ENCODE peak calls at places on chromosomes 5 and 9, in five cellular contexts. D, F, N, T and J are unnamed samples.

GRCh38 chr5:149895416-149896345 is 48.9 kb downstream of the PDE6A start:
- DNase-seq in D (no peak), F (no peak), N (no peak), T (no peak), J (peak)

GRCh38 chr9:68894502-68894901 is 119.4 kb downstream of the PRKACG start:
- DNase-seq in D (no peak), F (no peak), N (no peak), T (no peak), J (no peak)

GRCh38 chr5:134083517-134083916 is 31.0 kb upstream of the TCF7 start:
- DNase-seq in D (no peak), F (no peak), N (no peak), T (no peak), J (peak)

GRCh38 chr5:37886207-37886905 is 46.5 kb upstream of the GDNF start:
- DNase-seq in D (no peak), F (peak), N (no peak), T (no peak), J (no peak)

GRCh38 chr9:89658401-89658800 is 53.6 kb downstream of the GADD45G start:
- DNase-seq in D (no peak), F (no peak), N (no peak), T (no peak), J (no peak)

GRCh38 chr9:105063665-105064247 is 135.8 kb upstream of the ABCA1 start:
- DNase-seq in D (no peak), F (peak), N (no peak), T (no peak), J (peak)

GRCh38 chr9:71767421-71768321 is 642 bp downstream of the CEMIP2 start:
- DNase-seq in D (peak), F (peak), N (no peak), T (peak), J (no peak)

GRCh38 chr5:41763096-41763495 is 107.1 kb downstream of the OXCT1 start:
- DNase-seq in D (no peak), F (no peak), N (no peak), T (no peak), J (peak)

GRCh38 chr9:14238044-14238443 is 75.9 kb downstream of the NFIB start:
- DNase-seq in D (no peak), F (no peak), N (no peak), T (no peak), J (no peak)

GRCh38 chr9:3464033-3464638 is 61.7 kb downstream of the RFX3 start:
- DNase-seq in D (no peak), F (no peak), N (no peak), T (no peak), J (no peak)

GRCh38 chr9:114836769-114837168 is 30.9 kb upstream of the TNFSF15 start:
- DNase-seq in D (no peak), F (no peak), N (no peak), T (no peak), J (no peak)

GRCh38 chr5:23302438-23302837 is 205.0 kb upstream of the PRDM9 start:
- DNase-seq in D (no peak), F (no peak), N (no peak), T (no peak), J (no peak)

GRCh38 chr5:159135896-159136531 is 36.3 kb upstream of the EBF1 start:
- DNase-seq in D (no peak), F (no peak), N (no peak), T (no peak), J (peak)

GRCh38 chr5:89560724-89561123 is 677.7 kb upstream of the MEF2C start:
- DNase-seq in D (no peak), F (no peak), N (no peak), T (no peak), J (peak)

GRCh38 chr9:109811876-109812275 is 31.9 kb downstream of the PALM2AKAP2 start:
- DNase-seq in D (no peak), F (no peak), N (no peak), T (no peak), J (no peak)

GRCh38 chr5:5616247-5616895 is 193.9 kb downstream of the ICE1 start:
- DNase-seq in D (no peak), F (no peak), N (no peak), T (no peak), J (no peak)

GRCh38 chr5:77952811-77953210 is 176.7 kb upstream of the TBCA start:
- DNase-seq in D (no peak), F (no peak), N (no peak), T (no peak), J (peak)

GRCh38 chr5:180873628-180874520 is 12.8 kb upstream of the ZFP62 start:
- DNase-seq in D (no peak), F (peak), N (peak), T (no peak), J (peak)

GRCh38 chr9:133706651-133707050 is 31.5 kb downstream of the SARDH start:
- DNase-seq in D (peak), F (no peak), N (no peak), T (no peak), J (no peak)

GRCh38 chr5:158414780-158415179 is 555.8 kb upstream of the CLINT1 start:
- DNase-seq in D (no peak), F (no peak), N (no peak), T (no peak), J (peak)

GRCh38 chr5:16936150-16937022 is at the start of gene MYO10:
- DNase-seq in D (peak), F (peak), N (no peak), T (peak), J (peak)

GRCh38 chr5:75933489-75933888 is 149.7 kb upstream of the SV2C start:
- DNase-seq in D (no peak), F (peak), N (no peak), T (no peak), J (no peak)

GRCh38 chr9:125995006-125995405 is 247.8 kb downstream of the PBX3 start:
- DNase-seq in D (no peak), F (no peak), N (no peak), T (no peak), J (no peak)

GRCh38 chr9:81069923-81070322 is 619.4 kb downstream of the TLE1 start:
- DNase-seq in D (no peak), F (no peak), N (no peak), T (no peak), J (peak)

GRCh38 chr9:81974764-81975163 is 13.8 kb upstream of the SPATA31D1 start:
- DNase-seq in D (no peak), F (no peak), N (no peak), T (no peak), J (no peak)

GRCh38 chr9:12272471-12273072 is 420.6 kb upstream of the TYRP1 start:
- DNase-seq in D (no peak), F (no peak), N (no peak), T (no peak), J (no peak)

GRCh38 chr9:34380034-34380510 is 3.4 kb upstream of the MYORG start:
- DNase-seq in D (peak), F (peak), N (no peak), T (no peak), J (no peak)

GRCh38 chr5:39815701-39816100 is 390.9 kb upstream of the DAB2 start:
- DNase-seq in D (no peak), F (no peak), N (no peak), T (no peak), J (no peak)

GRCh38 chr9:36922548-36922947 is 111.5 kb downstream of the PAX5 start:
- DNase-seq in D (no peak), F (no peak), N (no peak), T (no peak), J (peak)

GRCh38 chr5:9423611-9424010 is 122.3 kb downstream of the SEMA5A start:
- DNase-seq in D (no peak), F (no peak), N (no peak), T (no peak), J (peak)